ENCODE peak calls at places on chromosomes 5 and 9, in seven cellular contexts. V is iPS-NIHi11, O is kidney, Q is SHP77, C is NCI-H2081 treated with DMSO at 0.1 percent for 48 hours, X is left cardiac atrium, B is AG04449. U is an unnamed sample.
A peak's percentile ranks its signal among the peaks of the same experiment; 100 is the strongest.

GRCh38 chr9:5586391-5586802 is 42.5 kb upstream of the RIC1 start:
- DNase-seq in C (no peak), B (peak; percentile 57), O (no peak), Q (no peak), V (no peak), X (no peak), U (peak; percentile 56)

GRCh38 chr9:110330484-110331115 is 7.1 kb downstream of the TXNDC8 start:
- DNase-seq in B (no peak), V (no peak), Q (no peak), X (no peak), O (no peak), C (no peak), U (no peak)

GRCh38 chr5:37721447-37721871 is 118.4 kb downstream of the GDNF start:
- DNase-seq in O (no peak), Q (no peak), B (no peak), V (no peak), X (no peak), C (no peak), U (no peak)

GRCh38 chr9:90555351-90556057 is 87.1 kb downstream of the DIRAS2 start:
- DNase-seq in O (no peak), Q (no peak), V (peak; percentile 20), B (no peak), C (no peak), X (no peak), U (no peak)

GRCh38 chr5:132095077-132095744 is 21.6 kb downstream of the CSF2 start:
- DNase-seq in X (no peak), B (no peak), C (no peak), O (no peak), V (no peak), Q (no peak), U (no peak)

GRCh38 chr5:174532453-174533126 is 191.8 kb upstream of the MSX2 start:
- DNase-seq in B (peak; percentile 78), C (no peak), X (peak; percentile 86), V (peak; percentile 87), O (peak; percentile 85), Q (peak; percentile 54), U (peak; percentile 95)

GRCh38 chr5:173643964-173644363 is 27.5 kb upstream of the BOD1 start:
- DNase-seq in V (peak; percentile 79), C (no peak), Q (peak; percentile 53), O (no peak), B (no peak), X (no peak), U (no peak)

GRCh38 chr9:37531699-37532098 is 44.5 kb downstream of the FBXO10 start:
- DNase-seq in B (no peak), V (no peak), C (no peak), O (no peak), Q (no peak), X (no peak), U (no peak)

GRCh38 chr5:69238760-69239251 is 4.1 kb downstream of the CDK7 start:
- DNase-seq in B (peak; percentile 77), Q (no peak), C (no peak), O (no peak), X (no peak), V (no peak), U (peak; percentile 83)

GRCh38 chr5:118862596-118862995 is 125.8 kb downstream of the DTWD2 start:
- DNase-seq in B (no peak), X (no peak), Q (no peak), C (no peak), O (no peak), V (no peak), U (peak; percentile 15)

GRCh38 chr9:14283276-14283675 is 30.7 kb downstream of the NFIB start:
- DNase-seq in X (no peak), B (no peak), V (no peak), Q (no peak), C (no peak), O (no peak), U (peak; percentile 44)

GRCh38 chr9:99050292-99050911 is 54.5 kb upstream of the TGFBR1 start:
- DNase-seq in Q (peak; percentile 19), V (no peak), C (no peak), O (no peak), X (no peak), B (no peak), U (peak; percentile 57)

GRCh38 chr5:51053361-51053760 is 329.9 kb upstream of the ISL1 start:
- DNase-seq in Q (no peak), V (no peak), C (no peak), O (no peak), B (no peak), X (no peak), U (no peak)

GRCh38 chr9:70083429-70083828 is 39.8 kb downstream of the MAMDC2 start:
- DNase-seq in Q (no peak), C (no peak), B (no peak), V (no peak), O (no peak), X (no peak), U (peak; percentile 48)

GRCh38 chr5:168177831-168178450 is 113.5 kb upstream of the WWC1 start:
- DNase-seq in O (no peak), B (no peak), X (no peak), Q (no peak), C (no peak), V (peak; percentile 52), U (no peak)

GRCh38 chr9:73081979-73082657 is 69.5 kb upstream of the ANXA1 start:
- DNase-seq in V (peak; percentile 72), Q (peak; percentile 22), X (no peak), O (no peak), B (no peak), C (no peak), U (peak; percentile 76)

GRCh38 chr5:76406014-76406413 is 2.9 kb downstream of the IQGAP2 start:
- DNase-seq in B (no peak), X (no peak), C (no peak), O (no peak), V (no peak), Q (no peak), U (no peak)

GRCh38 chr9:1115370-1115769 is 65.2 kb downstream of the DMRT2 start:
- DNase-seq in V (no peak), C (no peak), B (no peak), O (no peak), Q (no peak), X (no peak), U (no peak)

GRCh38 chr5:5370375-5370774 is 52.1 kb upstream of the ICE1 start:
- DNase-seq in C (no peak), Q (no peak), B (no peak), O (no peak), X (no peak), V (no peak), U (no peak)